ENCODE peak calls at places on chromosomes 6 and 20, in eight cellular contexts. X, B, A, U, T, F, S and K are unnamed samples.

GRCh38 chr20:44401052-44401769 is 45.7 kb downstream of the HNF4A start:
- DNase-seq in X (no peak), B (no peak), A (no peak), U (no peak), T (no peak), F (no peak), S (no peak), K (no peak)

GRCh38 chr6:116385462-116385807 is 14.7 kb downstream of the DSE start:
- DNase-seq in X (no peak), B (no peak), A (no peak), U (no peak), T (peak), F (peak), S (no peak), K (peak)

GRCh38 chr20:43508106-43508505 is 609 bp downstream of the L3MBTL1 start:
- DNase-seq in X (no peak), B (no peak), A (no peak), U (no peak), T (no peak), F (no peak), S (no peak), K (no peak)

GRCh38 chr20:37727957-37728634 is 34.3 kb downstream of the CTNNBL1 start:
- DNase-seq in X (no peak), B (no peak), A (no peak), U (no peak), T (no peak), F (no peak), S (no peak), K (no peak)

GRCh38 chr6:2378046-2378657 is 132.7 kb upstream of the GMDS start:
- DNase-seq in X (no peak), B (no peak), A (no peak), U (no peak), T (no peak), F (no peak), S (no peak), K (no peak)

GRCh38 chr20:38833154-38833856 is 27.8 kb downstream of the PPP1R16B start:
- DNase-seq in X (no peak), B (no peak), A (no peak), U (no peak), T (no peak), F (no peak), S (no peak), K (no peak)

GRCh38 chr6:142702501-142703460 is 242.2 kb downstream of the HIVEP2 start:
- DNase-seq in X (no peak), B (no peak), A (peak), U (no peak), T (no peak), F (no peak), S (no peak), K (peak)

GRCh38 chr6:90068264-90068663 is 174.0 kb downstream of the GJA10 start:
- DNase-seq in X (no peak), B (no peak), A (no peak), U (no peak), T (peak), F (peak), S (peak), K (peak)

GRCh38 chr6:41502607-41503434 is 43.4 kb upstream of the FOXP4 start:
- DNase-seq in X (no peak), B (no peak), A (no peak), U (peak), T (no peak), F (no peak), S (no peak), K (no peak)
- H3K4me3 ChIP-seq in X (no peak), B (no peak), A (no peak), U (peak), T (no peak), F (no peak), S (no peak), K (no peak)

GRCh38 chr6:130041594-130041993 is 23.2 kb downstream of the L3MBTL3 start:
- DNase-seq in X (no peak), B (no peak), A (no peak), U (no peak), T (no peak), F (no peak), S (no peak), K (no peak)

GRCh38 chr6:130033999-130034814 is 15.8 kb downstream of the L3MBTL3 start:
- DNase-seq in X (no peak), B (no peak), A (no peak), U (peak), T (peak), F (peak), S (peak), K (peak)

GRCh38 chr6:130034815-130035146 is 16.4 kb downstream of the L3MBTL3 start:
- DNase-seq in X (no peak), B (no peak), A (no peak), U (no peak), T (no peak), F (no peak), S (no peak), K (no peak)

GRCh38 chr6:130035211-130035610 is 16.8 kb downstream of the L3MBTL3 start:
- DNase-seq in X (no peak), B (no peak), A (no peak), U (no peak), T (no peak), F (peak), S (no peak), K (no peak)

DNA sequence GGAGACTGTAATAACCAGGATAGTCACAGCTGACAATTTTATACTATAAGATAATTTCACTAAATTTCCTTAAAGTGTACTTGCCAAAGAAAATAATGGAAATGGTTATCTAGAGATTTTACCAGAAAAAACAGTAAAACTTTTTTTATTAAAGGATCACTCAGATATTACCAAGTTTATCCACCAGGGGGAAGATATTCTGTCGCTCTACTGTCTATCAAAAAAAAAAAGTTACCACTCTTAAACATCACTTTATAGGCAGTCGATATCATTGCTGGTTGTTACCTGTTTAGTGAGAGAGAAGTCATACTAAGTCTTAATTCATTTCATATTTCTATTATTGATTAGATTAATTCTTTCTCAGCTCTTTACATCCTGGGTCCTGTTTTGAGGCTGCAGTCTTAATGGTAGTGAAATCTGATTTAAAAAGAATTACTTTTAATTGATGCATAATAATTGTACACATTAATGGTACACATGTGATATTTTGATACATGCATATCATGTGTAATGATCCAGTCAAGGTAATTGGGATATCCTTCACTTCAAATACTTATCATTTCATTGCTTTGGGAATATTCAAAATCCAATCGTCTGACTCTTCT is 18.9 kb downstream of the L3MBTL3 start:
- DNase-seq in X (no peak), B (no peak), A (no peak), U (no peak), T (no peak), F (no peak), S (no peak), K (peak)
- TF ChIP-seq CTCF in X (peak), B (peak), A (peak), U (no peak), T (peak), F (peak), S (peak), K (peak)

GRCh38 chr6:139472341-139473038 is 98.0 kb upstream of the CITED2 start:
- DNase-seq in X (no peak), B (no peak), A (no peak), U (no peak), T (no peak), F (peak), S (peak), K (peak)
- H3K4me3 ChIP-seq in X (no peak), B (no peak), A (no peak), U (no peak), T (no peak), F (no peak), S (no peak), K (no peak)

GRCh38 chr6:71621918-71622519 is 264.3 kb upstream of the RIMS1 start:
- DNase-seq in X (no peak), B (no peak), A (peak), U (no peak), T (no peak), F (peak), S (peak), K (peak)
- TF ChIP-seq CTCF in X (peak), B (peak), A (peak), U (no peak), T (peak), F (peak), S (peak), K (peak)

DNA sequence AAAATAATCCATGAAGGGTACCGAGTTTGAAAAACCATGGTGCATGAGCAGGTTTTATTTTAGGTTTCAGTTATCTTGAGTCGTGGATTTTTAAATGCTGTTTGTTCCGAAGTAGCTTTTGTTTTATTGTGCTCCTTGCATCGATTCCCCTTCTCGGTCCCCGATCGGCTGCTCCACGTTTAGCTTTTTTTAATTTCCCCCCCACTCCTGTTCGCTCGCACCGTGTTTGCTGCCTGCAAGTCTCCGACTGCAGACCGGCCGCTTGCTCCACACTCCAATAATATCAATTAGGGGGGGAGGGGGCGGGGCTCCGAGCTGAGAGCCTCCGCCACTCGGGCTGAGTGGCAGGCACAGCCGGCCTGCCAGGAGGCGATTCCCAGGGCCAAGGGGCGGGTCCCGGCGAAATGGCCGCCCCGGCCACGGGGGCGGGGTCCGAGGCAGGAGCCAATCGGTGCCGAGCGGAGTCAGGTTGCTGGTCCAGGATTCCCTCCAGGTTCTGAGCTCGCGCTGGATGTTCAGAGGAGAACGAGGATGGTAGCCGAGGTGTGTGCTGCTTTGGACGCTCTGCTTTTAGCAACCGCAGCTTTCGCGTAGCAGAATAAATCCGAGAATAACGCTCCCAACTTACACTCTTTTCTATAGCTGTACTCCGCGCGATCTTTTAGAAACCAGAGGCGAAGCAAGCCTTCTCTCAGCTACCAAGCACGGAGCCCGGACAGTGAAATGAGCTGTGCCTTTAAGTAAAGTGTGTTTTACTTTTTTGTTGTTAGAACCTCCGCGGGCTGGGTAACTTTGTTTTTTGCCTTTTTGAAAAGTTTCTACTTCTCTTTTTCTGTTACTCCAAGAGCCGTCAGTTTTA is at the start of gene EPHA7:
- DNase-seq in X (peak), B (peak), A (peak), U (peak), T (peak), F (peak), S (peak), K (peak)
- H3K4me3 ChIP-seq in X (peak), B (peak), A (peak), U (peak), T (peak), F (peak), S (peak), K (peak)

DNA sequence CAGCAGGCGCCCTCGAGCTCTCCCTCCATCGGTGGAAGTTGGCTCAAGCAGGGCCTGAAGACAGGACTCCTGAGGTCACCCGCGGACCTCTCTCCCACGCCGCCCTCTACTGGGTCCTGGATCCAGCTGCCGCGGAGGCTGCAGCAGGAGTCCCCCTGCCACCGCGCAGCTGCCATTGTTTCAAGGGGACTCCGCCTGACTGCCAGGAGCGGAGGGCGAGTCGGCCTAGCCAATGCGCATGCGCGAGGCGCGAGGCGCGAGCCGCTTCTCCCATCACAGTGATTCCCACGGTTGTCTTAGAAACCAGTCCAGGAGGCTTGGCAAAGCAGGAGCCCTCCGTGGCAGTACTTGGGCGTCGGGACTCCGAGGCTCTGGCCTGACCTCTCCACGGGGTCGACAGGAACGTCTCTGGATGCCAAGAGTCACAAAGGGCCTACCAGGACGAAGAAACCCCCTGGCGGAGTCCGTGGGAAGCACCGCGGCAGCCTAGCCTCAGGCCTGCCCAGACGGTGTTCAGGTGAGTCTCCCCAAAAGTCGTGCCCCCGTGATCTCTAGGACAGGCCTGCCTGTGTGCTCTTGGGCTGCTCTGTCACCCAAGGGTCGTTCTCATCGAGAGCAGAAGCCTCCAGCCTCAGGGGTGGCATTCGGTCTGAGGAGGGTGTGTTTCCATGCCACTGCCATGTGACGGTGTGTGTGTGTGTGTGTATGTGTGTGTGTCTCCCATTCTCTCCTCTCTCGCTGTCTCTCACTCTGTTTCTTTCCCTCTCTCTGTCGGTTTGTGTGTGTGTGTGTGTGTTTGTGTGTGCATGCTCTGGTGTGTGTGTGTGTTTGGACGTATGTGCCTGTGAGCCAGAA is 290.6 kb upstream of the ZNF337 start:
- DNase-seq in X (no peak), B (peak), A (peak), U (peak), T (peak), F (peak), S (peak), K (peak)
- TF ChIP-seq CTCF in X (peak), B (no peak), A (peak), U (peak), T (peak), F (no peak), S (peak), K (peak)

GRCh38 chr6:159682265-159682664 is 10.8 kb downstream of the SOD2 start:
- DNase-seq in X (no peak), B (no peak), A (no peak), U (no peak), T (no peak), F (peak), S (no peak), K (no peak)

GRCh38 chr6:159683722-159684304 is 9.2 kb downstream of the SOD2 start:
- DNase-seq in X (no peak), B (no peak), A (no peak), U (no peak), T (no peak), F (no peak), S (no peak), K (no peak)

GRCh38 chr6:159691133-159691962 is 1.7 kb downstream of the SOD2 start:
- DNase-seq in X (peak), B (peak), A (peak), U (no peak), T (peak), F (peak), S (peak), K (peak)

GRCh38 chr6:159688977-159689376 is 4.1 kb downstream of the SOD2 start:
- DNase-seq in X (no peak), B (no peak), A (no peak), U (no peak), T (no peak), F (no peak), S (no peak), K (no peak)

GRCh38 chr6:159686697-159687096 is 6.3 kb downstream of the SOD2 start:
- DNase-seq in X (no peak), B (no peak), A (no peak), U (no peak), T (no peak), F (no peak), S (no peak), K (no peak)
- H3K4me3 ChIP-seq in X (no peak), B (no peak), A (no peak), U (no peak), T (no peak), F (no peak), S (no peak), K (peak)